ENCODE peak calls at places on chromosomes 6 and 20, in six cellular contexts. Z is tibial nerve, S is A549, G is esophagus muscularis mucosa, C is erythroblast, J is uterus. E is an unnamed sample.

GRCh38 chr6:151025076-151025475 is 159.6 kb downstream of the MTHFD1L start:
- DNase-seq in Z (no peak), S (no peak), C (no peak), G (no peak), J (no peak), E (no peak)

GRCh38 chr6:159961523-159961922 is 7.4 kb upstream of the IGF2R start:
- DNase-seq in G (no peak), Z (no peak), J (no peak), S (no peak), C (no peak), E (no peak)

GRCh38 chr6:13591205-13591921 is 17.0 kb downstream of the SIRT5 start:
- DNase-seq in S (no peak), Z (no peak), G (peak), J (no peak), C (no peak), E (no peak)

GRCh38 chr6:119726086-119726485 is 376.5 kb upstream of the MAN1A1 start:
- DNase-seq in Z (no peak), S (no peak), G (no peak), C (no peak), J (no peak), E (no peak)

GRCh38 chr6:104186836-104187235 is 672.9 kb downstream of the HACE1 start:
- DNase-seq in S (no peak), C (no peak), J (no peak), Z (no peak), G (no peak), E (no peak)

GRCh38 chr6:99746261-99746895 is 139.7 kb downstream of the PRDM13 start:
- DNase-seq in S (peak), Z (peak), J (peak), G (no peak), C (peak), E (peak)

GRCh38 chr20:13875265-13875811 is 90.5 kb downstream of the NDUFAF5 start:
- DNase-seq in S (no peak), Z (no peak), J (no peak), G (no peak), C (no peak), E (no peak)

GRCh38 chr20:1389703-1390385 is 3.0 kb downstream of the FKBP1A start:
- DNase-seq in Z (no peak), J (no peak), S (no peak), C (no peak), G (peak), E (no peak)

GRCh38 chr20:44792794-44793193 is 17.6 kb downstream of the RIMS4 start:
- DNase-seq in J (no peak), C (no peak), Z (no peak), G (no peak), S (no peak), E (no peak)

GRCh38 chr6:134026597-134026996 is 25.8 kb downstream of the SLC2A12 start:
- DNase-seq in S (no peak), J (no peak), G (no peak), Z (no peak), C (no peak), E (no peak)

GRCh38 chr20:40632346-40632976 is 56.6 kb downstream of the MAFB start:
- DNase-seq in J (no peak), Z (no peak), S (no peak), G (peak), C (no peak), E (no peak)

GRCh38 chr6:7219310-7219709 is 93.7 kb downstream of the SSR1 start:
- DNase-seq in Z (peak), S (no peak), G (no peak), J (no peak), C (no peak), E (peak)

GRCh38 chr20:50369225-50370035 is 140.8 kb upstream of the PTPN1 start:
- DNase-seq in J (no peak), G (no peak), Z (no peak), C (no peak), S (no peak), E (no peak)

GRCh38 chr6:139593081-139593480 is 218.6 kb upstream of the CITED2 start:
- DNase-seq in C (no peak), Z (no peak), J (no peak), G (no peak), S (no peak), E (no peak)

DNA sequence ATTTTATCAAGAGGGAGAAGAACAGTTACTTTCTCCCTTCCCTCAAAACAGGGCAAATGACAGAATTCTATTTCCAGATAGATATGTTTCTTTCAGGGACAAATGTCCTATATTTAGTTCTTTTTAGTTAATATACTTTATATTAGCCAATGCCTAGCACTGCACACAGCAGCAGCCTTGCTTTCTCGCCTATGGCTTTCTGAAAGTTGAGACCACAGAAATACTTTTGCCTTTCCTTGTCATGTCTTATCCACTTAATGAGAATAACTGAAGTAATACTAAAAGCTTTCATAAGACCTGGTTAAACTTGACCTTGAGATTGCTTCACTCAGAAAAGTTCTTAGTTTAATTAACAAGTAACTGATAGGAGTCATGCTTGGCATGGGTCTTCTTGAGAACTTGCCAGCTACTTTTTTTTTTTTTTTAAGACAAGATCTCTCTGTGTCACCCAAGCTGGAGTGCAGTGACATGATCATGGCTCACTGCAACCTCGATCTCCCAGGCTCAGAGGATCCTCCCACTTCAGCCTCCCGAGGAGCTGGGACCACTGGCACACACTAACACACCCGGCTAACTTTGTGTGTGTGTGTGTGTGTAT is 159.3 kb downstream of the CDKAL1 start:
- DNase-seq in Z (no peak), G (no peak), C (peak), J (no peak), S (no peak), E (no peak)
- TF ChIP-seq POLR2A in Z (no peak), G (no peak), C (no peak), J (no peak), S (no peak), E (no peak)

GRCh38 chr20:31564284-31564683 is 40.8 kb upstream of the ID1 start:
- DNase-seq in C (no peak), Z (no peak), G (no peak), S (no peak), J (no peak), E (no peak)
- TF ChIP-seq POLR2A in C (no peak), Z (no peak), G (no peak), S (no peak), J (no peak), E (no peak)

DNA sequence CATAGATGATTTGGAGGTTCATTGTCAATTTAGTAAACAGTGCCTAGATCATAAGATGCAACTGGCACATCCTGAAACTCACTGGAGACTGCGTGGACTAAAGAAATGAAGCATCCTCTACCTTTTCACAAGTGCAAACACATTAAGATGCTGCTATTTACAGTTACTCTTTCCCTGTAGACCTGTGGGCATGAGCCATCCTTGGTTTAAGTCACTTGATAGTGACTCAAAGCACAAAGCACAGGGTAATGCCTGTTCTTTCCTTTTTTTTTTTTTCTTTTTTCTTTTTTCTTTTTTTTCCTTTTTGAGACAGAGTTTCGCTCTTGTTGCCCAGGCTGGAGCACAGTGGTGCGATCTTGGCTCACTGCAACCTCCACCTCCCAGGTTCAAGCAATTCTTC is 10.0 kb upstream of the HLA-DQA1 start:
- DNase-seq in Z (no peak), S (no peak), J (no peak), C (no peak), G (no peak), E (no peak)
- TF ChIP-seq POLR2A in Z (no peak), S (no peak), J (no peak), C (no peak), G (no peak), E (no peak)

DNA sequence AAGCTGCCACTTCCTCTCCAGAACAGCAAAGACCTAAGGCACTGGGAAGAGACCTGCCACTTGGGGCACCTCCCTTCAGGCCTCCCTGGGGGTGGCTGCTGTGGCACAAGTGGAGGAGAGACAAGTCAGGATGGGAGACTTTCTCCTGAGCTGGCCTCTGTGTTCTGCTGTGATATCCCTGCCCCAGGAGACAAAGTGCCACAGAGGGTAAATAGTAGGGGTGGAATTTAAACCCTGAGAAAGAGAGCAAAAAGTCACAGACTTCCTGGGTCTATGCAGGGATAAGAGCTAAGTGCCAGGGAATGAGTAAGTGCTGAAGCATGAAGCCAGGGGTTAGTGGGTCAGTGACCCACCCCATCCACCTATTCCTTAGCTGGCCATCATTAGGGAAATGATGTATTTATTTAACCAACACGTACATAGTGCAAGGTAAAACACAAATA is 84.2 kb downstream of the MRPL14 start:
- DNase-seq in Z (no peak), G (no peak), S (no peak), C (no peak), J (no peak), E (peak)
- TF ChIP-seq POLR2A in Z (no peak), G (no peak), S (no peak), C (no peak), J (no peak), E (no peak)

GRCh38 chr6:87155272-87155919 is at the start of gene ZNF292:
- DNase-seq in G (peak), S (peak), C (peak), J (peak), Z (peak), E (peak)
- TF ChIP-seq POLR2A in G (peak), S (peak), C (peak), J (peak), Z (peak), E (peak)

DNA sequence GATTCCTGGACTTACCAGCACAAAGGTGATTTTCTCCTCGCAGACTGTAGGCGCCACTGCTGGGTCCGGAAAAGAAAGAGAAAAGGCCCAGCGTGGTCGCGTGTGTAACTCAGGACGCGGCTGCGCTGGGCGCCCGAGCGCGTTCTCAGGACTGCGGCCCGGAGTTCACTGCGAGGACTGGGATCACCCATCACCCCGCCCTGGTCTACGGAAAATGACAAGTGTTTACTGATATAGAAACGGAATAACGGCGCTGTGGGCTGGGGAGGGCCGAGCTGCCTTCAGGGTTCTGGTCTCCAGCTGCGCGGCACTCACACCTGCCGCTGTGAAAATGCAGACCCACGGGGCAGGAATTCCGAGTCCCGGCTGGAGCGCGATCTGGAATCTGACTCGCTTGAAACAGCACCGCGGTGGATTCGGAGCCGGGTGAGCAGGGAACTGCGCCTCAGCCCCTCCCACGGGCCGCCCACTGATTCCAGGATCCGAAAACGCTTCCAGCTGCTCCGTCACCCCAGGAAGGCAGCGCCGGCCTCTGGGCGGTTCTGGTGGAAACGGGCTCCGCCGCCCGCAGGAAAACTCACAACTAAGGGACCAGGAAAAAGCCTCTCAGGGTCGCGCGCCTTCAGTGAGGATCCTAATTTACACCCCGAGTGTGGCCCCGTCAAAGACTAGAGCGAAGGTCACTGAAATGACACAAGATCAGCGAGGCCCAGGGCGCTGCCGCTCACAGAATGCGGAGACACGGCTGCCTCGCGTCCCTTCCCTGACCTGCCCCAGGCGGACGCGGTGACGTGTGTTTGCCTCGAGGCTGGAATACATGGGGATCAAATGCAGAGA is 34.5 kb downstream of the HLA-A start:
- DNase-seq in C (peak), J (peak), Z (peak), S (peak), G (peak), E (peak)
- TF ChIP-seq POLR2A in C (no peak), J (peak), Z (peak), S (peak), G (no peak), E (peak)

GRCh38 chr20:347317-347639 is 367 bp downstream of the NRSN2 start:
- DNase-seq in C (no peak), G (no peak), Z (no peak), S (no peak), J (no peak), E (no peak)

GRCh38 chr20:346033-346639 is 775 bp upstream of the NRSN2 start:
- DNase-seq in C (no peak), S (no peak), G (no peak), Z (no peak), J (no peak), E (no peak)

GRCh38 chr20:348972-349841 is 2.3 kb downstream of the NRSN2 start:
- DNase-seq in S (no peak), C (no peak), G (no peak), Z (no peak), J (no peak), E (no peak)

GRCh38 chr20:346640-347316 is at the start of gene NRSN2:
- DNase-seq in Z (no peak), J (peak), C (peak), S (peak), G (no peak), E (peak)

GRCh38 chr20:347640-348484 is 951 bp downstream of the NRSN2 start:
- DNase-seq in S (peak), C (peak), Z (peak), J (peak), G (peak), E (peak)
- TF ChIP-seq POLR2A in S (peak), C (peak), Z (peak), J (peak), G (no peak), E (peak)

GRCh38 chr20:10261702-10262101 is 43.1 kb downstream of the SNAP25 start:
- DNase-seq in J (no peak), C (no peak), S (no peak), Z (no peak), G (no peak), E (no peak)

GRCh38 chr20:10263385-10264165 is 44.9 kb downstream of the SNAP25 start:
- DNase-seq in J (no peak), G (peak), C (no peak), S (no peak), Z (no peak), E (no peak)

GRCh38 chr20:10260316-10260715 is 41.7 kb downstream of the SNAP25 start:
- DNase-seq in S (no peak), Z (no peak), G (no peak), J (no peak), C (no peak), E (no peak)

GRCh38 chr20:10268636-10269035 is 50.0 kb downstream of the SNAP25 start:
- DNase-seq in S (no peak), G (no peak), C (no peak), Z (no peak), J (no peak), E (no peak)

GRCh38 chr20:10264166-10264558 is 45.5 kb downstream of the SNAP25 start:
- DNase-seq in S (no peak), J (no peak), C (no peak), G (peak), Z (no peak), E (no peak)
- TF ChIP-seq POLR2A in S (no peak), J (no peak), C (no peak), G (no peak), Z (no peak), E (no peak)

DNA sequence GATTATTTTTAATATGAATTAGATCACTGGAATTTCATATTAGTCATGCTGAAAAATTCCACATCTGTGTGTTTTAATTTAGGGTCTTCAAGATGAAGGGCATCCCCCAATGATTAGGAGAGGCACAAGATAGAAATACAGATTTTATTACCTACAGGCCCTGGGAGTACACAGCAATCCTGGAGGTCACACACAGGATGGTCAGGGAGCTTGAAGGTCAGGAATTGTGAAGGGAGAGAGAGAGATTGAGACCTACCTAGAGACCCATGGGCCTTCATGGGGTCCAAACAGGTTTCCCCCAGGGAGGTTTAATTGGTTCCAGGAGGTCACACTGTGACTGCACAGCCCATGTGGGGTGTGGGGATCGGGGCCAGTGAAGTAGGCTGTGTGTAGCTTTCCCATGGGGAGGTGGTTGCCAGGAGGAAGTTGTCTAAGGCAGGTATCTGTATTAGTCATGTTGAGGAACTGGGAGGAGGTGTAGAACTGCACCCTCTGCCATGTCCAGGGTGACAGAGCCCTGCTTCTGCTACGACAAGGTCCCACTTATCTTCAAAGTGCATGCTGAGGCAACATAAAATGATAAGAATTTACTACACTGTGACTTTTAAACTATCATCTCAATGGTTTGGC is 18.3 kb downstream of the SNX9 start:
- DNase-seq in G (no peak), J (no peak), C (peak), Z (no peak), S (no peak), E (no peak)
- TF ChIP-seq POLR2A in G (no peak), J (no peak), C (no peak), Z (no peak), S (no peak), E (no peak)